ENCODE peak calls at places on chromosome 5, in six cellular contexts. I is IMR-90, K is A549, N is K562, A is SK-N-SH, W is HepG2. H is an unnamed sample.

GRCh38 chr5:120516799-120517198 is 52.7 kb downstream of the PRR16 start:
- DNase-seq in I (peak), K (no peak), N (no peak), A (no peak), W (no peak), H (no peak)

GRCh38 chr5:91383027-91383955 is at the start of gene ARRDC3:
- DNase-seq in I (peak), K (peak), N (peak), A (peak), W (peak), H (peak)

GRCh38 chr5:161850491-161850890 is 2.6 kb downstream of the GABRA1 start:
- DNase-seq in I (no peak), K (no peak), N (no peak), A (no peak), W (no peak), H (no peak)

GRCh38 chr5:95771109-95771708 is 40.1 kb downstream of the RHOBTB3 start:
- DNase-seq in I (no peak), K (no peak), N (no peak), A (no peak), W (peak), H (no peak)

GRCh38 chr5:173913686-173914321 is 25.7 kb downstream of the CPEB4 start:
- DNase-seq in I (no peak), K (no peak), N (no peak), A (peak), W (no peak), H (no peak)

GRCh38 chr5:93107141-93107540 is 473.9 kb downstream of the NR2F1-AS1 start:
- DNase-seq in I (no peak), K (no peak), N (no peak), A (peak), W (no peak), H (no peak)

GRCh38 chr5:41517909-41518308 is 7.5 kb upstream of the PLCXD3 start:
- DNase-seq in I (peak), K (no peak), N (no peak), A (no peak), W (no peak), H (no peak)

GRCh38 chr5:12777342-12777741 is 873.1 kb upstream of the CTNND2 start:
- DNase-seq in I (no peak), K (no peak), N (no peak), A (no peak), W (no peak), H (no peak)

GRCh38 chr5:75053286-75054109 is 1.1 kb upstream of the GCNT4 start:
- DNase-seq in I (peak), K (peak), N (peak), A (peak), W (peak), H (no peak)

GRCh38 chr5:159456722-159457462 is 126.6 kb upstream of the IL12B start:
- DNase-seq in I (peak), K (peak), N (no peak), A (no peak), W (no peak), H (peak)

GRCh38 chr5:87649455-87649854 is 236.7 kb upstream of the CCNH start:
- DNase-seq in I (no peak), K (no peak), N (no peak), A (no peak), W (no peak), H (no peak)

GRCh38 chr5:38466444-38467189 is 89.8 kb downstream of the LIFR start:
- DNase-seq in I (no peak), K (no peak), N (peak), A (no peak), W (no peak), H (no peak)

GRCh38 chr5:167296056-167296455 is 995.4 kb upstream of the WWC1 start:
- DNase-seq in I (no peak), K (no peak), N (no peak), A (no peak), W (no peak), H (no peak)

GRCh38 chr5:7398596-7399260 is 2.8 kb downstream of the ADCY2 start:
- DNase-seq in I (no peak), K (no peak), N (no peak), A (no peak), W (no peak), H (no peak)

GRCh38 chr5:106097308-106097707 is 1573.4 kb downstream of the EFNA5 start:
- DNase-seq in I (peak), K (no peak), N (no peak), A (no peak), W (no peak), H (no peak)

GRCh38 chr5:91007251-91007650 is 375.9 kb downstream of the ARRDC3 start:
- DNase-seq in I (no peak), K (no peak), N (no peak), A (no peak), W (no peak), H (no peak)

GRCh38 chr5:128487041-128487440 is 51.0 kb downstream of the FBN2 start:
- DNase-seq in I (peak), K (no peak), N (no peak), A (no peak), W (no peak), H (no peak)

GRCh38 chr5:105134328-105134727 is 1571.7 kb upstream of the NUDT12 start:
- DNase-seq in I (no peak), K (no peak), N (no peak), A (no peak), W (no peak), H (no peak)

GRCh38 chr5:16980983-16981382 is 44.9 kb upstream of the MYO10 start:
- DNase-seq in I (peak), K (no peak), N (no peak), A (no peak), W (no peak), H (no peak)

GRCh38 chr5:74685979-74686631 is 1.1 kb downstream of the HEXB start:
- DNase-seq in I (peak), K (no peak), N (peak), A (peak), W (no peak), H (peak)

GRCh38 chr5:33457124-33457523 is 16.4 kb downstream of the TARS1 start:
- DNase-seq in I (peak), K (no peak), N (no peak), A (no peak), W (no peak), H (no peak)

GRCh38 chr5:123035320-123035949 is 1.1 kb downstream of the PPIC start:
- DNase-seq in I (peak), K (peak), N (peak), A (peak), W (peak), H (no peak)

GRCh38 chr5:129241755-129242154 is 147.2 kb downstream of the ISOC1 start:
- DNase-seq in I (no peak), K (no peak), N (no peak), A (no peak), W (no peak), H (no peak)

GRCh38 chr5:5288236-5288635 is 134.2 kb upstream of the ICE1 start:
- DNase-seq in I (peak), K (peak), N (no peak), A (no peak), W (no peak), H (no peak)

GRCh38 chr5:17190242-17190778 is 27.1 kb upstream of the BASP1 start:
- DNase-seq in I (peak), K (peak), N (peak), A (peak), W (peak), H (no peak)

GRCh38 chr5:74124826-74125225 is 498.8 kb downstream of the ARHGEF28 start:
- DNase-seq in I (peak), K (no peak), N (no peak), A (no peak), W (no peak), H (no peak)

GRCh38 chr5:168356592-168356991 is 65.1 kb downstream of the WWC1 start:
- DNase-seq in I (no peak), K (no peak), N (no peak), A (no peak), W (no peak), H (no peak)

DNA sequence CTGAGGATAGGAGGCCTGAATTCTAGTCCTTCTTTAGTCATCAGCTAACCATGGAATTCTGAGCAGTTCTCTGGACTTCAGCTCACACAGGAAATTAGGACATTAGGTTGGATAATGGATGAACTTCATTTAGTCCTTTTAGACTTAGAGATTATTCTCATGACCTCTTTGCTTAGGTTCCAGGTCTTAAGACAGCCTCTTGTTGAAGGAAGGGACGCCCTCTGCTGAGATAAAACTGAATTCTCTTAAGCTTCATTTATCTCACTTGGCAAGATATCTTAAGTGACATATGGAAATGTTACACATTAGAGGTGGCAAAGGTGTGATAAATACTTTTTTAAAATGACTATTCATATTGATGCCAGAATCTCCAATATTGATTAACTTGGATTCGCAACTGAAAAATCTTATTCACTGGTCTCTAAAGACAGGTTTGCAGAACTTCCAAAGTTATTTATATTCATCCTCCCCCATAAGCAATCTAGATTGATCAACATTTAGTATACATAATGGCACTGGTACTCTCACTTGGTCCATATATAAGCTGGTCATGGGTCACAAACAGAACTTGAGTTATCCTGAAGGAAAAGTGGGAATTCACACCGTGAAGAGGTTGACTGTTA is 16.9 kb upstream of the ZNF366 start:
- DNase-seq in I (peak), K (no peak), N (no peak), A (no peak), W (peak), H (peak)
- TF ChIP-seq SMC3 in I (peak), K (peak), N (peak), A (peak), W (peak), H (peak)

GRCh38 chr5:59840200-59840601 is 53.3 kb downstream of the PDE4D start:
- DNase-seq in I (peak), K (no peak), N (no peak), A (peak), W (peak), H (no peak)
- TF ChIP-seq SMC3 in I (no peak), K (no peak), N (no peak), A (no peak), W (no peak), H (no peak)

GRCh38 chr5:36168737-36169136 is 16.8 kb downstream of the SKP2 start:
- DNase-seq in I (no peak), K (no peak), N (no peak), A (no peak), W (no peak), H (no peak)
- TF ChIP-seq SMC3 in I (no peak), K (no peak), N (no peak), A (no peak), W (no peak), H (no peak)

GRCh38 chr5:135832941-135833340 is 1.5 kb upstream of the SLC25A48 start:
- DNase-seq in I (no peak), K (no peak), N (no peak), A (no peak), W (no peak), H (no peak)

GRCh38 chr5:135835766-135836165 is 1.3 kb downstream of the SLC25A48 start:
- DNase-seq in I (no peak), K (no peak), N (no peak), A (no peak), W (no peak), H (no peak)

GRCh38 chr5:135833961-135834638 is 363 bp upstream of the SLC25A48 start:
- DNase-seq in I (no peak), K (no peak), N (no peak), A (no peak), W (no peak), H (no peak)

GRCh38 chr5:135833521-135833920 is 942 bp upstream of the SLC25A48 start:
- DNase-seq in I (no peak), K (no peak), N (no peak), A (no peak), W (no peak), H (no peak)

DNA sequence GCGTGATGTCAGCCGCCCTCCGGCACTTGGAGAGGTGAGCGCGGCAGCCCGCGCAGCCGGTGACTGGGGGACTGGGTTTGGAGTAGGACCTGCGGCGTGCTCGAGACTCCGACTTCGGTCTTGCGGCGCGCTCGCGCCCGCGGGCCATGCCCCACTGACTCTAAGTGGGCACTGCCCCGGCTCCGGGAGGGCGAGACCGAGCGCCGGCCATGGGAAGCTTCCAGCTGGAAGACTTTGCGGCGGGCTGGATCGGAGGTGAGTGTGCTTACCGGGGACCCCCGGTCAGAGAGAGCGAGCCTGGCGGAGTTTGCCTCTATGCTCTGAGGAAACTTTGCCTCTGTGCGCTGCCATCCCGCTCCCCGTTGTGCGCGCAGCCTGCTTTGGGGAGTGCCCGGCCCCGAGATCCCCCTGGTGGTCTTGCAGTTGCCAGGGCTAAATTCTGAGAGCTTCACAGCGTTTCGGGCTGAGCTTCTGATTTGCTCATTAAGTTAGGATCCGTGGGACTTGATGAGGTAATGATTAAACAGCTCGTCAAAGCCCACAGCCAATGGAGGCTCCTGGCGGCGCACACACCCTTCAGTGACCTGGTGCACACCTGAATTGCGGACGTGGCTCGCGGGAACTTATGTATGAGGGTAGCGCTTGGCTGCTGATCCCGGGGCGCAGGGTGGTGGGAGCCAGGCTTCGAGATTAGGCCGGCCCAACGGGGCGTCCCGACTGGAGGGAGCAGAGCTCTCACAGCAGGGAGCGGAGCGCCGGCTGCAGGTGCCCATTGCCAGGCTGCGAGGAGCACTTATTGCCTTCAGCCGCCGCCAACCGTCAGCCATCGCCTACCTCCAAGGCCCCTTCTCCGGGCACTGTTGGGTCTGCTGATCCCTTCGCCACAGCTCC is at the start of gene SLC25A48:
- DNase-seq in I (peak), K (peak), N (peak), A (peak), W (peak), H (no peak)
- TF ChIP-seq SMC3 in I (no peak), K (peak), N (no peak), A (no peak), W (no peak), H (no peak)

GRCh38 chr5:169893586-169893985 is 86.7 kb downstream of the INSYN2B start:
- DNase-seq in I (no peak), K (no peak), N (no peak), A (no peak), W (no peak), H (no peak)

GRCh38 chr5:169893010-169893409 is 87.3 kb downstream of the INSYN2B start:
- DNase-seq in I (no peak), K (no peak), N (no peak), A (no peak), W (no peak), H (no peak)

DNA sequence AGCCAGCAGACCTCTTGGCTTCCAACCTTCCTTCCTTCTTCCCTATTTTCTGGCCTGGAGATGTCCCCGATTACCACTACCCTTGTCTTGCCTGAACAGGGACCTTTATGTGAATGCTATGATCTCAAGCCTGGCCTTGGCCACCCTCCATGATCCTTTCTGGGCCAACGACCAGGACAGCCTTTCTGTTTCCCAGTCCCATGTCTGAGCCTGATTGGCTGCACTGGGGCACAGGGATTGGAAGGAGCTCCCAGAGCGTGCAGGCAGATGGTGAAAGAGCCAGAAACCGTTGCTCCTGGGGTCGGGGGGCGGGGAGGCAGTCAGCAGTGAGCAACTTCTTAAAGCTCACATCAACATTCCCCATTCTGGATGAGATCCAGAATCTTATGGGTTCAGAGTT is 84.4 kb downstream of the INSYN2B start:
- DNase-seq in I (peak), K (no peak), N (no peak), A (no peak), W (no peak), H (no peak)
- TF ChIP-seq SMC3 in I (no peak), K (no peak), N (no peak), A (no peak), W (no peak), H (no peak)

GRCh38 chr5:154986151-154986550 is 27.4 kb upstream of the KIF4B start:
- DNase-seq in I (no peak), K (no peak), N (no peak), A (no peak), W (no peak), H (no peak)
- TF ChIP-seq SMC3 in I (no peak), K (no peak), N (no peak), A (no peak), W (no peak), H (no peak)

GRCh38 chr5:72177538-72177937 is 70.3 kb downstream of the MAP1B start:
- DNase-seq in I (no peak), K (no peak), N (no peak), A (no peak), W (no peak), H (no peak)
- TF ChIP-seq SMC3 in I (no peak), K (no peak), N (no peak), A (no peak), W (no peak), H (no peak)